ENCODE peak calls at places on chromosomes 12 and 14, in ten cellular contexts. One of them, this sample, is unnamed.

GRCh38 chr14:91027556-91027955 is 32.9 kb downstream of the RPS6KA5 start:
- DNase-seq in SK-MEL-5: no peak
- DNase-seq in MM.1S: no peak
- DNase-seq in GM12864: no peak
- DNase-seq in HFFc6: no peak
- DNase-seq in NCI-H748 treated with DMSO at 0.1 percent for 48 hours: no peak
- DNase-seq in stimulated activated CD4-positive, alpha-beta T cell treated with anti-CD3 and anti-CD28 coated beads, Interleukin-1b, Interleukin-23, amount 100 ng/mL, for 1 hour: no peak
- DNase-seq in body of pancreas: no peak
- DNase-seq in activated CD4-positive, alpha-beta T cell treated with anti-CD3 and anti-CD28 coated beads, Interleukin-2, amount 50 U/mL, for 4 hours: no peak
- DNase-seq in activated CD8-positive, alpha-beta T cell treated with anti-CD3 and anti-CD28 coated beads, Interleukin-2, amount 10 ng/mL, durations not matched to agents 7 days and 5 days: no peak
- DNase-seq in this sample: no peak

GRCh38 chr14:76759589-76759988 is 1.7 kb upstream of the VASH1 start:
- DNase-seq in HFFc6: no peak
- DNase-seq in activated CD4-positive, alpha-beta T cell treated with anti-CD3 and anti-CD28 coated beads, Interleukin-2, amount 50 U/mL, for 4 hours: no peak
- DNase-seq in body of pancreas: no peak
- DNase-seq in NCI-H748 treated with DMSO at 0.1 percent for 48 hours: no peak
- DNase-seq in MM.1S: no peak
- DNase-seq in stimulated activated CD4-positive, alpha-beta T cell treated with anti-CD3 and anti-CD28 coated beads, Interleukin-1b, Interleukin-23, amount 100 ng/mL, for 1 hour: no peak
- DNase-seq in GM12864: no peak
- DNase-seq in SK-MEL-5: no peak
- DNase-seq in activated CD8-positive, alpha-beta T cell treated with anti-CD3 and anti-CD28 coated beads, Interleukin-2, amount 10 ng/mL, durations not matched to agents 7 days and 5 days: peak
- DNase-seq in this sample: no peak

GRCh38 chr14:77243853-77244252 is 27.2 kb downstream of the NGB start:
- DNase-seq in MM.1S: no peak
- DNase-seq in stimulated activated CD4-positive, alpha-beta T cell treated with anti-CD3 and anti-CD28 coated beads, Interleukin-1b, Interleukin-23, amount 100 ng/mL, for 1 hour: no peak
- DNase-seq in activated CD4-positive, alpha-beta T cell treated with anti-CD3 and anti-CD28 coated beads, Interleukin-2, amount 50 U/mL, for 4 hours: no peak
- DNase-seq in SK-MEL-5: no peak
- DNase-seq in body of pancreas: no peak
- DNase-seq in NCI-H748 treated with DMSO at 0.1 percent for 48 hours: no peak
- DNase-seq in HFFc6: no peak
- DNase-seq in GM12864: no peak
- DNase-seq in activated CD8-positive, alpha-beta T cell treated with anti-CD3 and anti-CD28 coated beads, Interleukin-2, amount 10 ng/mL, durations not matched to agents 7 days and 5 days: no peak
- DNase-seq in this sample: no peak

GRCh38 chr14:51604078-51604477 is 47.6 kb upstream of the FRMD6 start:
- DNase-seq in SK-MEL-5: no peak
- DNase-seq in body of pancreas: no peak
- DNase-seq in NCI-H748 treated with DMSO at 0.1 percent for 48 hours: no peak
- DNase-seq in MM.1S: no peak
- DNase-seq in activated CD4-positive, alpha-beta T cell treated with anti-CD3 and anti-CD28 coated beads, Interleukin-2, amount 50 U/mL, for 4 hours: no peak
- DNase-seq in activated CD8-positive, alpha-beta T cell treated with anti-CD3 and anti-CD28 coated beads, Interleukin-2, amount 10 ng/mL, durations not matched to agents 7 days and 5 days: no peak
- DNase-seq in GM12864: no peak
- DNase-seq in HFFc6: peak
- DNase-seq in stimulated activated CD4-positive, alpha-beta T cell treated with anti-CD3 and anti-CD28 coated beads, Interleukin-1b, Interleukin-23, amount 100 ng/mL, for 1 hour: no peak
- DNase-seq in this sample: no peak

GRCh38 chr14:94689218-94689984 is 77.2 kb downstream of the SERPINA3 start:
- DNase-seq in body of pancreas: peak
- DNase-seq in activated CD8-positive, alpha-beta T cell treated with anti-CD3 and anti-CD28 coated beads, Interleukin-2, amount 10 ng/mL, durations not matched to agents 7 days and 5 days: peak
- DNase-seq in GM12864: no peak
- DNase-seq in stimulated activated CD4-positive, alpha-beta T cell treated with anti-CD3 and anti-CD28 coated beads, Interleukin-1b, Interleukin-23, amount 100 ng/mL, for 1 hour: no peak
- DNase-seq in NCI-H748 treated with DMSO at 0.1 percent for 48 hours: peak
- DNase-seq in activated CD4-positive, alpha-beta T cell treated with anti-CD3 and anti-CD28 coated beads, Interleukin-2, amount 50 U/mL, for 4 hours: peak
- DNase-seq in SK-MEL-5: peak
- DNase-seq in MM.1S: peak
- DNase-seq in HFFc6: no peak
- DNase-seq in this sample: peak

GRCh38 chr12:57093412-57094193 is 4.7 kb downstream of the NAB2 start:
- DNase-seq in stimulated activated CD4-positive, alpha-beta T cell treated with anti-CD3 and anti-CD28 coated beads, Interleukin-1b, Interleukin-23, amount 100 ng/mL, for 1 hour: no peak
- DNase-seq in GM12864: no peak
- DNase-seq in NCI-H748 treated with DMSO at 0.1 percent for 48 hours: peak
- DNase-seq in activated CD4-positive, alpha-beta T cell treated with anti-CD3 and anti-CD28 coated beads, Interleukin-2, amount 50 U/mL, for 4 hours: peak
- DNase-seq in body of pancreas: peak
- DNase-seq in activated CD8-positive, alpha-beta T cell treated with anti-CD3 and anti-CD28 coated beads, Interleukin-2, amount 10 ng/mL, durations not matched to agents 7 days and 5 days: peak
- DNase-seq in HFFc6: peak
- DNase-seq in MM.1S: peak
- DNase-seq in SK-MEL-5: peak
- DNase-seq in this sample: peak

GRCh38 chr14:39615352-39615751 is 183.1 kb upstream of the FBXO33 start:
- DNase-seq in HFFc6: no peak
- DNase-seq in body of pancreas: no peak
- DNase-seq in GM12864: no peak
- DNase-seq in MM.1S: no peak
- DNase-seq in SK-MEL-5: no peak
- DNase-seq in stimulated activated CD4-positive, alpha-beta T cell treated with anti-CD3 and anti-CD28 coated beads, Interleukin-1b, Interleukin-23, amount 100 ng/mL, for 1 hour: no peak
- DNase-seq in NCI-H748 treated with DMSO at 0.1 percent for 48 hours: no peak
- DNase-seq in activated CD8-positive, alpha-beta T cell treated with anti-CD3 and anti-CD28 coated beads, Interleukin-2, amount 10 ng/mL, durations not matched to agents 7 days and 5 days: no peak
- DNase-seq in activated CD4-positive, alpha-beta T cell treated with anti-CD3 and anti-CD28 coated beads, Interleukin-2, amount 50 U/mL, for 4 hours: no peak
- DNase-seq in this sample: no peak

GRCh38 chr14:75274045-75274898 is 4.4 kb upstream of the FOS start:
- DNase-seq in body of pancreas: no peak
- DNase-seq in activated CD4-positive, alpha-beta T cell treated with anti-CD3 and anti-CD28 coated beads, Interleukin-2, amount 50 U/mL, for 4 hours: no peak
- DNase-seq in NCI-H748 treated with DMSO at 0.1 percent for 48 hours: no peak
- DNase-seq in MM.1S: no peak
- DNase-seq in HFFc6: no peak
- DNase-seq in SK-MEL-5: peak
- DNase-seq in GM12864: no peak
- DNase-seq in stimulated activated CD4-positive, alpha-beta T cell treated with anti-CD3 and anti-CD28 coated beads, Interleukin-1b, Interleukin-23, amount 100 ng/mL, for 1 hour: no peak
- DNase-seq in activated CD8-positive, alpha-beta T cell treated with anti-CD3 and anti-CD28 coated beads, Interleukin-2, amount 10 ng/mL, durations not matched to agents 7 days and 5 days: no peak
- DNase-seq in this sample: no peak

GRCh38 chr14:70793637-70794036 is 15.7 kb downstream of the MAP3K9 start:
- DNase-seq in GM12864: no peak
- DNase-seq in HFFc6: no peak
- DNase-seq in stimulated activated CD4-positive, alpha-beta T cell treated with anti-CD3 and anti-CD28 coated beads, Interleukin-1b, Interleukin-23, amount 100 ng/mL, for 1 hour: no peak
- DNase-seq in body of pancreas: no peak
- DNase-seq in activated CD8-positive, alpha-beta T cell treated with anti-CD3 and anti-CD28 coated beads, Interleukin-2, amount 10 ng/mL, durations not matched to agents 7 days and 5 days: no peak
- DNase-seq in MM.1S: no peak
- DNase-seq in NCI-H748 treated with DMSO at 0.1 percent for 48 hours: no peak
- DNase-seq in activated CD4-positive, alpha-beta T cell treated with anti-CD3 and anti-CD28 coated beads, Interleukin-2, amount 50 U/mL, for 4 hours: no peak
- DNase-seq in SK-MEL-5: no peak
- DNase-seq in this sample: no peak

GRCh38 chr12:70645494-70646317 is 8.5 kb upstream of the PTPRB start:
- DNase-seq in stimulated activated CD4-positive, alpha-beta T cell treated with anti-CD3 and anti-CD28 coated beads, Interleukin-1b, Interleukin-23, amount 100 ng/mL, for 1 hour: no peak
- DNase-seq in HFFc6: peak
- DNase-seq in NCI-H748 treated with DMSO at 0.1 percent for 48 hours: no peak
- DNase-seq in activated CD4-positive, alpha-beta T cell treated with anti-CD3 and anti-CD28 coated beads, Interleukin-2, amount 50 U/mL, for 4 hours: no peak
- DNase-seq in body of pancreas: peak
- DNase-seq in MM.1S: peak
- DNase-seq in GM12864: no peak
- DNase-seq in activated CD8-positive, alpha-beta T cell treated with anti-CD3 and anti-CD28 coated beads, Interleukin-2, amount 10 ng/mL, durations not matched to agents 7 days and 5 days: peak
- DNase-seq in SK-MEL-5: peak
- DNase-seq in this sample: peak

GRCh38 chr12:71461787-71462328 is 22.3 kb downstream of the LGR5 start:
- DNase-seq in SK-MEL-5: no peak
- DNase-seq in HFFc6: no peak
- DNase-seq in activated CD8-positive, alpha-beta T cell treated with anti-CD3 and anti-CD28 coated beads, Interleukin-2, amount 10 ng/mL, durations not matched to agents 7 days and 5 days: no peak
- DNase-seq in MM.1S: no peak
- DNase-seq in body of pancreas: no peak
- DNase-seq in stimulated activated CD4-positive, alpha-beta T cell treated with anti-CD3 and anti-CD28 coated beads, Interleukin-1b, Interleukin-23, amount 100 ng/mL, for 1 hour: no peak
- DNase-seq in GM12864: no peak
- DNase-seq in NCI-H748 treated with DMSO at 0.1 percent for 48 hours: no peak
- DNase-seq in activated CD4-positive, alpha-beta T cell treated with anti-CD3 and anti-CD28 coated beads, Interleukin-2, amount 50 U/mL, for 4 hours: no peak
- DNase-seq in this sample: no peak

GRCh38 chr12:45671254-45671653 is 58.3 kb upstream of the ARID2 start:
- DNase-seq in activated CD8-positive, alpha-beta T cell treated with anti-CD3 and anti-CD28 coated beads, Interleukin-2, amount 10 ng/mL, durations not matched to agents 7 days and 5 days: no peak
- DNase-seq in GM12864: no peak
- DNase-seq in body of pancreas: no peak
- DNase-seq in stimulated activated CD4-positive, alpha-beta T cell treated with anti-CD3 and anti-CD28 coated beads, Interleukin-1b, Interleukin-23, amount 100 ng/mL, for 1 hour: no peak
- DNase-seq in NCI-H748 treated with DMSO at 0.1 percent for 48 hours: no peak
- DNase-seq in activated CD4-positive, alpha-beta T cell treated with anti-CD3 and anti-CD28 coated beads, Interleukin-2, amount 50 U/mL, for 4 hours: no peak
- DNase-seq in HFFc6: peak
- DNase-seq in SK-MEL-5: no peak
- DNase-seq in MM.1S: no peak
- DNase-seq in this sample: no peak

GRCh38 chr12:130780325-130780724 is 58.7 kb downstream of the STX2 start:
- DNase-seq in MM.1S: no peak
- DNase-seq in activated CD8-positive, alpha-beta T cell treated with anti-CD3 and anti-CD28 coated beads, Interleukin-2, amount 10 ng/mL, durations not matched to agents 7 days and 5 days: no peak
- DNase-seq in GM12864: no peak
- DNase-seq in activated CD4-positive, alpha-beta T cell treated with anti-CD3 and anti-CD28 coated beads, Interleukin-2, amount 50 U/mL, for 4 hours: no peak
- DNase-seq in SK-MEL-5: no peak
- DNase-seq in NCI-H748 treated with DMSO at 0.1 percent for 48 hours: no peak
- DNase-seq in stimulated activated CD4-positive, alpha-beta T cell treated with anti-CD3 and anti-CD28 coated beads, Interleukin-1b, Interleukin-23, amount 100 ng/mL, for 1 hour: no peak
- DNase-seq in body of pancreas: no peak
- DNase-seq in HFFc6: no peak
- DNase-seq in this sample: no peak

GRCh38 chr14:62101189-62101588 is 339.0 kb downstream of the SNAPC1 start:
- DNase-seq in MM.1S: no peak
- DNase-seq in stimulated activated CD4-positive, alpha-beta T cell treated with anti-CD3 and anti-CD28 coated beads, Interleukin-1b, Interleukin-23, amount 100 ng/mL, for 1 hour: no peak
- DNase-seq in activated CD4-positive, alpha-beta T cell treated with anti-CD3 and anti-CD28 coated beads, Interleukin-2, amount 50 U/mL, for 4 hours: no peak
- DNase-seq in HFFc6: no peak
- DNase-seq in SK-MEL-5: no peak
- DNase-seq in body of pancreas: no peak
- DNase-seq in GM12864: no peak
- DNase-seq in activated CD8-positive, alpha-beta T cell treated with anti-CD3 and anti-CD28 coated beads, Interleukin-2, amount 10 ng/mL, durations not matched to agents 7 days and 5 days: no peak
- DNase-seq in NCI-H748 treated with DMSO at 0.1 percent for 48 hours: no peak
- DNase-seq in this sample: no peak

GRCh38 chr14:67746927-67747326 is 45.2 kb downstream of the RDH12 start:
- DNase-seq in GM12864: peak
- DNase-seq in MM.1S: no peak
- DNase-seq in body of pancreas: no peak
- DNase-seq in SK-MEL-5: no peak
- DNase-seq in activated CD8-positive, alpha-beta T cell treated with anti-CD3 and anti-CD28 coated beads, Interleukin-2, amount 10 ng/mL, durations not matched to agents 7 days and 5 days: no peak
- DNase-seq in stimulated activated CD4-positive, alpha-beta T cell treated with anti-CD3 and anti-CD28 coated beads, Interleukin-1b, Interleukin-23, amount 100 ng/mL, for 1 hour: no peak
- DNase-seq in activated CD4-positive, alpha-beta T cell treated with anti-CD3 and anti-CD28 coated beads, Interleukin-2, amount 50 U/mL, for 4 hours: no peak
- DNase-seq in HFFc6: no peak
- DNase-seq in NCI-H748 treated with DMSO at 0.1 percent for 48 hours: no peak
- DNase-seq in this sample: no peak

GRCh38 chr14:68564826-68565760 is 227.8 kb downstream of the ZFP36L1 start:
- DNase-seq in activated CD8-positive, alpha-beta T cell treated with anti-CD3 and anti-CD28 coated beads, Interleukin-2, amount 10 ng/mL, durations not matched to agents 7 days and 5 days: peak
- DNase-seq in NCI-H748 treated with DMSO at 0.1 percent for 48 hours: no peak
- DNase-seq in HFFc6: no peak
- DNase-seq in activated CD4-positive, alpha-beta T cell treated with anti-CD3 and anti-CD28 coated beads, Interleukin-2, amount 50 U/mL, for 4 hours: no peak
- DNase-seq in SK-MEL-5: no peak
- DNase-seq in GM12864: no peak
- DNase-seq in stimulated activated CD4-positive, alpha-beta T cell treated with anti-CD3 and anti-CD28 coated beads, Interleukin-1b, Interleukin-23, amount 100 ng/mL, for 1 hour: no peak
- DNase-seq in MM.1S: no peak
- DNase-seq in body of pancreas: no peak
- DNase-seq in this sample: no peak

GRCh38 chr12:72622556-72622955 is 350.4 kb downstream of the TRHDE start:
- DNase-seq in body of pancreas: no peak
- DNase-seq in MM.1S: no peak
- DNase-seq in SK-MEL-5: no peak
- DNase-seq in activated CD4-positive, alpha-beta T cell treated with anti-CD3 and anti-CD28 coated beads, Interleukin-2, amount 50 U/mL, for 4 hours: no peak
- DNase-seq in stimulated activated CD4-positive, alpha-beta T cell treated with anti-CD3 and anti-CD28 coated beads, Interleukin-1b, Interleukin-23, amount 100 ng/mL, for 1 hour: no peak
- DNase-seq in activated CD8-positive, alpha-beta T cell treated with anti-CD3 and anti-CD28 coated beads, Interleukin-2, amount 10 ng/mL, durations not matched to agents 7 days and 5 days: no peak
- DNase-seq in NCI-H748 treated with DMSO at 0.1 percent for 48 hours: no peak
- DNase-seq in GM12864: no peak
- DNase-seq in HFFc6: no peak
- DNase-seq in this sample: no peak

GRCh38 chr14:44448816-44449411 is 58.2 kb downstream of the FSCB start:
- DNase-seq in activated CD4-positive, alpha-beta T cell treated with anti-CD3 and anti-CD28 coated beads, Interleukin-2, amount 50 U/mL, for 4 hours: no peak
- DNase-seq in body of pancreas: no peak
- DNase-seq in activated CD8-positive, alpha-beta T cell treated with anti-CD3 and anti-CD28 coated beads, Interleukin-2, amount 10 ng/mL, durations not matched to agents 7 days and 5 days: no peak
- DNase-seq in NCI-H748 treated with DMSO at 0.1 percent for 48 hours: no peak
- DNase-seq in GM12864: no peak
- DNase-seq in MM.1S: no peak
- DNase-seq in SK-MEL-5: no peak
- DNase-seq in HFFc6: no peak
- DNase-seq in stimulated activated CD4-positive, alpha-beta T cell treated with anti-CD3 and anti-CD28 coated beads, Interleukin-1b, Interleukin-23, amount 100 ng/mL, for 1 hour: no peak
- DNase-seq in this sample: no peak

GRCh38 chr14:32940066-32940651 is 1.5 kb downstream of the NPAS3 start:
- DNase-seq in GM12864: no peak
- DNase-seq in body of pancreas: no peak
- DNase-seq in NCI-H748 treated with DMSO at 0.1 percent for 48 hours: peak
- DNase-seq in activated CD4-positive, alpha-beta T cell treated with anti-CD3 and anti-CD28 coated beads, Interleukin-2, amount 50 U/mL, for 4 hours: no peak
- DNase-seq in stimulated activated CD4-positive, alpha-beta T cell treated with anti-CD3 and anti-CD28 coated beads, Interleukin-1b, Interleukin-23, amount 100 ng/mL, for 1 hour: no peak
- DNase-seq in SK-MEL-5: peak
- DNase-seq in MM.1S: no peak
- DNase-seq in HFFc6: no peak
- DNase-seq in activated CD8-positive, alpha-beta T cell treated with anti-CD3 and anti-CD28 coated beads, Interleukin-2, amount 10 ng/mL, durations not matched to agents 7 days and 5 days: no peak
- DNase-seq in this sample: no peak

GRCh38 chr14:68968721-68969120 is 10.4 kb downstream of the ACTN1 start:
- DNase-seq in activated CD4-positive, alpha-beta T cell treated with anti-CD3 and anti-CD28 coated beads, Interleukin-2, amount 50 U/mL, for 4 hours: no peak
- DNase-seq in GM12864: no peak
- DNase-seq in SK-MEL-5: no peak
- DNase-seq in activated CD8-positive, alpha-beta T cell treated with anti-CD3 and anti-CD28 coated beads, Interleukin-2, amount 10 ng/mL, durations not matched to agents 7 days and 5 days: no peak
- DNase-seq in stimulated activated CD4-positive, alpha-beta T cell treated with anti-CD3 and anti-CD28 coated beads, Interleukin-1b, Interleukin-23, amount 100 ng/mL, for 1 hour: no peak
- DNase-seq in HFFc6: no peak
- DNase-seq in body of pancreas: no peak
- DNase-seq in MM.1S: no peak
- DNase-seq in NCI-H748 treated with DMSO at 0.1 percent for 48 hours: no peak
- DNase-seq in this sample: no peak

GRCh38 chr12:123634142-123634561 is 523 bp downstream of the GTF2H3 start:
- DNase-seq in body of pancreas: peak
- DNase-seq in activated CD8-positive, alpha-beta T cell treated with anti-CD3 and anti-CD28 coated beads, Interleukin-2, amount 10 ng/mL, durations not matched to agents 7 days and 5 days: no peak
- DNase-seq in stimulated activated CD4-positive, alpha-beta T cell treated with anti-CD3 and anti-CD28 coated beads, Interleukin-1b, Interleukin-23, amount 100 ng/mL, for 1 hour: no peak
- DNase-seq in MM.1S: no peak
- DNase-seq in NCI-H748 treated with DMSO at 0.1 percent for 48 hours: no peak
- DNase-seq in GM12864: no peak
- DNase-seq in activated CD4-positive, alpha-beta T cell treated with anti-CD3 and anti-CD28 coated beads, Interleukin-2, amount 50 U/mL, for 4 hours: no peak
- DNase-seq in SK-MEL-5: no peak
- DNase-seq in HFFc6: no peak
- DNase-seq in this sample: no peak

GRCh38 chr14:65213316-65213715 is 111.0 kb upstream of the MAX start:
- DNase-seq in SK-MEL-5: no peak
- DNase-seq in activated CD8-positive, alpha-beta T cell treated with anti-CD3 and anti-CD28 coated beads, Interleukin-2, amount 10 ng/mL, durations not matched to agents 7 days and 5 days: no peak
- DNase-seq in HFFc6: peak
- DNase-seq in body of pancreas: no peak
- DNase-seq in stimulated activated CD4-positive, alpha-beta T cell treated with anti-CD3 and anti-CD28 coated beads, Interleukin-1b, Interleukin-23, amount 100 ng/mL, for 1 hour: no peak
- DNase-seq in MM.1S: no peak
- DNase-seq in NCI-H748 treated with DMSO at 0.1 percent for 48 hours: no peak
- DNase-seq in GM12864: no peak
- DNase-seq in activated CD4-positive, alpha-beta T cell treated with anti-CD3 and anti-CD28 coated beads, Interleukin-2, amount 50 U/mL, for 4 hours: no peak
- DNase-seq in this sample: no peak

GRCh38 chr12:47141459-47141858 is 61.7 kb upstream of the AMIGO2 start:
- DNase-seq in MM.1S: no peak
- DNase-seq in stimulated activated CD4-positive, alpha-beta T cell treated with anti-CD3 and anti-CD28 coated beads, Interleukin-1b, Interleukin-23, amount 100 ng/mL, for 1 hour: no peak
- DNase-seq in GM12864: no peak
- DNase-seq in SK-MEL-5: no peak
- DNase-seq in activated CD8-positive, alpha-beta T cell treated with anti-CD3 and anti-CD28 coated beads, Interleukin-2, amount 10 ng/mL, durations not matched to agents 7 days and 5 days: no peak
- DNase-seq in body of pancreas: no peak
- DNase-seq in NCI-H748 treated with DMSO at 0.1 percent for 48 hours: no peak
- DNase-seq in HFFc6: no peak
- DNase-seq in activated CD4-positive, alpha-beta T cell treated with anti-CD3 and anti-CD28 coated beads, Interleukin-2, amount 50 U/mL, for 4 hours: no peak
- DNase-seq in this sample: no peak

This sample was measured in left ventricle myocardium inferior.